ENCODE peak calls at places on chromosomes 2 and 18, in nine cellular contexts. U, R, Z, T, V, E, C, B and H are unnamed samples.
A peak's percentile ranks its signal among the peaks of the same experiment; 100 is the strongest.

GRCh38 chr2:41886757-41887156 is 161.1 kb upstream of the PKDCC start:
- DNase-seq in U (no peak), R (no peak), Z (peak; percentile 37), T (peak; percentile 18), V (no peak), E (peak; percentile 41), C (no peak), B (no peak), H (no peak)

GRCh38 chr2:219131327-219131726 is 29.3 kb downstream of the NHEJ1 start:
- DNase-seq in U (no peak), R (no peak), Z (no peak), T (no peak), V (no peak), E (no peak), C (no peak), B (no peak), H (no peak)

GRCh38 chr2:161312996-161313395 is 4.8 kb downstream of the PSMD14 start:
- DNase-seq in U (no peak), R (peak; percentile 58), Z (no peak), T (no peak), V (no peak), E (peak; percentile 63), C (no peak), B (no peak), H (no peak)

GRCh38 chr2:201839727-201840126 is 33.4 kb downstream of the CDK15 start:
- DNase-seq in U (no peak), R (no peak), Z (no peak), T (no peak), V (no peak), E (no peak), C (no peak), B (peak; percentile 41), H (no peak)

GRCh38 chr2:144479138-144479537 is 40.8 kb downstream of the ZEB2 start:
- DNase-seq in U (no peak), R (peak; percentile 72), Z (peak; percentile 57), T (no peak), V (no peak), E (peak; percentile 92), C (no peak), B (no peak), H (no peak)

GRCh38 chr2:151553-152328 is 105.4 kb upstream of the FAM110C start:
- DNase-seq in U (no peak), R (no peak), Z (no peak), T (peak; percentile 16), V (no peak), E (no peak), C (no peak), B (no peak), H (no peak)

GRCh38 chr2:134107402-134107801 is 146.5 kb upstream of the MGAT5 start:
- DNase-seq in U (no peak), R (no peak), Z (no peak), T (no peak), V (no peak), E (no peak), C (no peak), B (no peak), H (no peak)

GRCh38 chr18:9364242-9364641 is 29.7 kb downstream of the TWSG1 start:
- DNase-seq in U (no peak), R (no peak), Z (no peak), T (no peak), V (no peak), E (peak; percentile 17), C (no peak), B (no peak), H (no peak)

GRCh38 chr18:48902856-48903601 is 47.7 kb downstream of the SMAD7 start:
- DNase-seq in U (peak; percentile 60), R (peak; percentile 44), Z (no peak), T (peak; percentile 40), V (no peak), E (peak; percentile 86), C (no peak), B (peak; percentile 76), H (peak; percentile 40)

GRCh38 chr18:37536646-37537045 is 29.0 kb downstream of the CELF4 start:
- DNase-seq in U (no peak), R (no peak), Z (no peak), T (no peak), V (no peak), E (no peak), C (no peak), B (no peak), H (no peak)

GRCh38 chr2:83386559-83386958 is 1072.5 kb downstream of the SUCLG1 start:
- DNase-seq in U (no peak), R (no peak), Z (no peak), T (no peak), V (no peak), E (no peak), C (no peak), B (no peak), H (no peak)

GRCh38 chr2:144509001-144509545 is 10.8 kb downstream of the ZEB2 start:
- DNase-seq in U (no peak), R (no peak), Z (no peak), T (no peak), V (no peak), E (no peak), C (no peak), B (no peak), H (no peak)

GRCh38 chr2:57614988-57615387 is 431.6 kb upstream of the VRK2 start:
- DNase-seq in U (no peak), R (no peak), Z (no peak), T (no peak), V (no peak), E (no peak), C (no peak), B (no peak), H (no peak)
- H3K27ac ChIP-seq in U (no peak overlapping the region), R (no peak overlapping the region), Z (no peak overlapping the region), T (no peak overlapping the region), V (no peak overlapping the region), E (no peak overlapping the region), C (no peak overlapping the region), B (no peak overlapping the region), H (no peak overlapping the region)

DNA sequence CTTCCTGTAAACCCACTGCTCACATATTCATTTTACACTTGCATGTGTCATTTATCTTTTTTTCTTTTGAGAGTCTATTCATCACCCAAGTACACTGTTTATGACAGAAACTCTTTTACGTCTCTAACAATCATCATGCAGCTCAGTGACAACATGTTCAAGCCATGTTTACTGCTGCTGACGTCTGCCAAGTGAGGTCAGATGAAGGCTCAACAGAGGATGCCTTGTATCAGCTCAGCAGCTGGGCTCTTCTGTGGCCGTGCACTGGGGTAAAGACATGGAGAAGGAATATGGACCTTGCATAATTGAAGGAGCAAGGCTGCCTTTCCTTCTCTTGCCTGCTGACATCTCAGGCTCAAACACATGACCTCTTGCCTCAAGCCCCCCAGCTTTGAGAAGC is 99.6 kb downstream of the ADD2 start:
- DNase-seq in U (no peak), R (no peak), Z (no peak), T (no peak), V (no peak), E (no peak), C (no peak), B (no peak), H (no peak)
- H3K27ac ChIP-seq in U (no peak overlapping the region), R (no peak overlapping the region), Z (no peak overlapping the region), T (no peak overlapping the region), V (no peak overlapping the region), E (no peak overlapping the region), C (no peak overlapping the region), B (no peak overlapping the region), H (peak overlapping the region; percentile 38)

GRCh38 chr2:231204581-231204980 is 6.2 kb downstream of the ARMC9 start:
- DNase-seq in U (no peak), R (no peak), Z (no peak), T (no peak), V (no peak), E (no peak), C (no peak), B (no peak), H (no peak)
- H3K27ac ChIP-seq in U (no peak overlapping the region), R (no peak overlapping the region), Z (no peak overlapping the region), T (no peak overlapping the region), V (no peak overlapping the region), E (no peak overlapping the region), C (no peak overlapping the region), B (no peak overlapping the region), H (no peak overlapping the region)

DNA sequence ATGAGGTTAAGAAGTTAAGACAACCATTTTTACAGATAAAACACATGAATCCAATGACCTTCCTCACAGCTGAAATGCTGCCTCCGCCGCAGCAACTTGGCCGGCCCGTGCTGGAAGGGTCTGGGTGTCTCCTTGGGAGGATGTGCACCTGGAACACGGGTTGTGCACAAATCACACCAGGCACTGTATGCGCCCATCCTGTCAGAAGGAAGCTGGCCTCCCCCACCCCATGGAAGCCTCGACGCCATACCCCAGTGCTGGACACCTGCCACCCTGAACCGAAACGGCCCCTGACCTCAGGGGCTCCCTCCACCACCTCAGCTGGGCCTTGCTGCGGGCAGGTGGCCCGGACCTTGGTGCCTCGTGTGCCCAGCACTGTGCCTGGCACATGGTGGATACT is 111.8 kb downstream of the PXDN start:
- DNase-seq in U (no peak), R (no peak), Z (no peak), T (no peak), V (no peak), E (no peak), C (no peak), B (no peak), H (no peak)
- H3K27ac ChIP-seq in U (no peak overlapping the region), R (no peak overlapping the region), Z (peak overlapping the region; percentile 73), T (no peak overlapping the region), V (no peak overlapping the region), E (no peak overlapping the region), C (no peak overlapping the region), B (no peak overlapping the region), H (no peak overlapping the region)

DNA sequence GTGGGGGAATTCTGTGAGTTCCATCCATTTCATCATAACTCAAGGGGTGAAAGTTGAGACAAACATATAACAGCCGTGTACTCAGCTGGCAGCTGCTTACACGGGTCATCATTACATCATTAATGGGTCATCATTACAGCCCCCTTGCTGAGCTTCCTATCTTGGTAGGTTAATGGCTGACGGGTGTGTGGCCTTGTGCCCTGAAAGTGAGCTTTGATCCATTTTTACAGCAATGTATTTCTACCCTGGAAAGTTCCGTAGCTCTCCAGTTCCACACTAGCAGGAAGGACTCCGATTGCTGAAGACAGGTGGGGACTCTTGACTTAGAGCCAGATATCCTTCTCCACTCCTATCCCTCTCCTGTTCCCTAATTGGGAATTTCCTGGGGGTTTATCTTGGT is 105.2 kb upstream of the DLX2 start:
- DNase-seq in U (no peak), R (no peak), Z (no peak), T (no peak), V (no peak), E (no peak), C (no peak), B (no peak), H (no peak)
- H3K27ac ChIP-seq in U (no peak overlapping the region), R (no peak overlapping the region), Z (no peak overlapping the region), T (no peak overlapping the region), V (no peak overlapping the region), E (peak overlapping the region; percentile 27), C (no peak overlapping the region), B (no peak overlapping the region), H (no peak overlapping the region)

GRCh38 chr2:174858745-174859144 is 94.5 kb upstream of the CHRNA1 start:
- DNase-seq in U (no peak), R (no peak), Z (no peak), T (no peak), V (no peak), E (no peak), C (no peak), B (no peak), H (no peak)

GRCh38 chr2:174859563-174860169 is 95.4 kb upstream of the CHRNA1 start:
- DNase-seq in U (no peak), R (no peak), Z (no peak), T (no peak), V (no peak), E (no peak), C (no peak), B (no peak), H (no peak)

GRCh38 chr2:174856447-174856846 is 92.2 kb upstream of the CHRNA1 start:
- DNase-seq in U (no peak), R (no peak), Z (peak; percentile 23), T (no peak), V (no peak), E (no peak), C (no peak), B (no peak), H (no peak)
- H3K27ac ChIP-seq in U (no peak overlapping the region), R (no peak overlapping the region), Z (peak overlapping the region; percentile 59), T (no peak overlapping the region), V (no peak overlapping the region), E (no peak overlapping the region), C (no peak overlapping the region), B (no peak overlapping the region), H (no peak overlapping the region)